ENCODE peak calls at places on chromosome 11, in six cellular contexts. D is adrenal gland, U is cardiac muscle cell, Y is astrocyte, L is upper lobe of right lung, V is uterus. I is an unnamed sample.

GRCh38 chr11:76560219-76560618 is 110.3 kb downstream of the LRRC32 start:
- DNase-seq in U (no peak), L (no peak), Y (no peak), V (no peak), D (no peak), I (no peak)

GRCh38 chr11:128632151-128632791 is 44.9 kb upstream of the ETS1 start:
- DNase-seq in V (no peak), D (no peak), Y (peak; percentile 46), U (peak; percentile 65), L (no peak), I (no peak)

GRCh38 chr11:132655187-132655855 is 877.0 kb downstream of the OPCML start:
- DNase-seq in V (no peak), Y (peak; percentile 42), L (no peak), D (no peak), U (no peak), I (no peak)

GRCh38 chr11:34284836-34285235 is 73.0 kb downstream of the ABTB2 start:
- DNase-seq in L (no peak), U (no peak), Y (no peak), V (no peak), D (no peak), I (no peak)

GRCh38 chr11:92286718-92287117 is 62.1 kb downstream of the FAT3 start:
- DNase-seq in L (no peak), U (no peak), D (no peak), V (no peak), Y (no peak), I (no peak)

GRCh38 chr11:66334605-66335442 is 1.4 kb downstream of the RIN1 start:
- DNase-seq in V (no peak), D (peak; percentile 21), Y (no peak), L (peak; percentile 60), U (no peak), I (no peak)

GRCh38 chr11:2577071-2578005 is 122.5 kb downstream of the KCNQ1OT1 start:
- DNase-seq in D (peak; percentile 12), U (peak; percentile 35), Y (no peak), L (peak; percentile 61), V (peak; percentile 10), I (peak; percentile 11)

GRCh38 chr11:64745219-64745522 is 1.2 kb upstream of the RASGRP2 start:
- DNase-seq in D (no peak), U (peak; percentile 44), V (peak; percentile 67), Y (no peak), L (peak; percentile 89), I (peak; percentile 88)

GRCh38 chr11:85180528-85180927 is 446.6 kb downstream of the DLG2 start:
- DNase-seq in Y (no peak), D (no peak), L (no peak), V (no peak), U (no peak), I (no peak)

GRCh38 chr11:112469376-112469775 is 208.7 kb upstream of the PLET1 start:
- DNase-seq in D (no peak), V (no peak), U (peak; percentile 64), L (no peak), Y (no peak), I (no peak)

GRCh38 chr11:67400251-67400941 is 1.3 kb downstream of the PPP1CA start:
- DNase-seq in L (no peak), U (no peak), V (no peak), D (no peak), Y (no peak), I (no peak)

GRCh38 chr11:115324569-115325432 is 179.4 kb downstream of the CADM1 start:
- DNase-seq in U (peak; percentile 74), Y (peak; percentile 66), D (peak; percentile 33), L (no peak), V (peak; percentile 18), I (no peak)

GRCh38 chr11:64312947-64313346 is 4.4 kb downstream of the TRMT112 start:
- DNase-seq in D (no peak), V (no peak), Y (no peak), L (no peak), U (no peak), I (no peak)

GRCh38 chr11:11814614-11815452 is 26.9 kb upstream of the USP47 start:
- DNase-seq in L (no peak), V (no peak), Y (no peak), U (no peak), D (no peak), I (no peak)

GRCh38 chr11:2714871-2715270 is 15.1 kb upstream of the KCNQ1OT1 start:
- DNase-seq in U (no peak), D (no peak), L (no peak), V (no peak), Y (no peak), I (no peak)

GRCh38 chr11:68051191-68052136 is 12.6 kb downstream of the TCIRG1 start:
- DNase-seq in U (no peak), L (peak; percentile 62), D (no peak), V (peak; percentile 15), Y (no peak), I (no peak)

GRCh38 chr11:48036466-48036865 is 56.1 kb downstream of the PTPRJ start:
- DNase-seq in D (no peak), V (no peak), L (no peak), Y (peak; percentile 62), U (no peak), I (no peak)

GRCh38 chr11:119094816-119095065 is 6.9 kb downstream of the DPAGT1 start:
- DNase-seq in Y (peak; percentile 75), U (peak; percentile 86), V (peak; percentile 82), D (peak; percentile 81), L (peak; percentile 94), I (peak; percentile 85)

GRCh38 chr11:93585758-93586157 is 42.6 kb upstream of the SMCO4 start:
- DNase-seq in U (no peak), D (no peak), V (no peak), L (no peak), Y (peak; percentile 69), I (no peak)

GRCh38 chr11:119671561-119672015 is 57.4 kb downstream of the NECTIN1 start:
- DNase-seq in Y (peak; percentile 10), L (no peak), D (no peak), U (no peak), V (no peak), I (peak; percentile 56)

GRCh38 chr11:17117262-17117661 is 39.8 kb upstream of the RPS13 start:
- DNase-seq in L (no peak), Y (no peak), U (no peak), D (no peak), V (no peak), I (no peak)

GRCh38 chr11:69641681-69642548 is 959 bp downstream of the CCND1 start:
- DNase-seq in D (no peak), Y (no peak), V (no peak), U (no peak), L (peak; percentile 66), I (no peak)

GRCh38 chr11:66857234-66857926 is 516 bp downstream of the LRFN4 start:
- DNase-seq in Y (no peak), L (no peak), U (no peak), D (no peak), V (no peak), I (no peak)

GRCh38 chr11:68214173-68215086 is 1.3 kb upstream of the KMT5B start:
- DNase-seq in Y (no peak), D (peak; percentile 31), U (peak; percentile 25), L (peak; percentile 76), V (peak; percentile 26), I (no peak)

GRCh38 chr11:117074122-117074521 is 24.1 kb downstream of the SIK3 start:
- DNase-seq in Y (no peak), D (no peak), U (no peak), V (no peak), L (no peak), I (no peak)
- H3K4me1 ChIP-seq in Y (peaks cover 12% of the 10 kb centered on the region), D (peaks cover 33% of the 10 kb centered on the region), U (peaks cover 26% of the 10 kb centered on the region), V (no peaks in the 10 kb centered on the region), L (peaks cover 54% of the 10 kb centered on the region), I (peaks cover 81% of the 10 kb centered on the region)

GRCh38 chr11:58811499-58811898 is 33.0 kb downstream of the GLYATL2 start:
- DNase-seq in U (no peak), Y (no peak), V (no peak), D (no peak), L (no peak), I (no peak)
- H3K9me3 ChIP-seq in U (no peaks in the 10 kb centered on the region), Y (peaks cover 2% of the 10 kb centered on the region), V (no peaks in the 10 kb centered on the region), D (peaks cover 5% of the 10 kb centered on the region), L (peaks cover 3% of the 10 kb centered on the region), I (peaks cover 50% of the 10 kb centered on the region)

DNA sequence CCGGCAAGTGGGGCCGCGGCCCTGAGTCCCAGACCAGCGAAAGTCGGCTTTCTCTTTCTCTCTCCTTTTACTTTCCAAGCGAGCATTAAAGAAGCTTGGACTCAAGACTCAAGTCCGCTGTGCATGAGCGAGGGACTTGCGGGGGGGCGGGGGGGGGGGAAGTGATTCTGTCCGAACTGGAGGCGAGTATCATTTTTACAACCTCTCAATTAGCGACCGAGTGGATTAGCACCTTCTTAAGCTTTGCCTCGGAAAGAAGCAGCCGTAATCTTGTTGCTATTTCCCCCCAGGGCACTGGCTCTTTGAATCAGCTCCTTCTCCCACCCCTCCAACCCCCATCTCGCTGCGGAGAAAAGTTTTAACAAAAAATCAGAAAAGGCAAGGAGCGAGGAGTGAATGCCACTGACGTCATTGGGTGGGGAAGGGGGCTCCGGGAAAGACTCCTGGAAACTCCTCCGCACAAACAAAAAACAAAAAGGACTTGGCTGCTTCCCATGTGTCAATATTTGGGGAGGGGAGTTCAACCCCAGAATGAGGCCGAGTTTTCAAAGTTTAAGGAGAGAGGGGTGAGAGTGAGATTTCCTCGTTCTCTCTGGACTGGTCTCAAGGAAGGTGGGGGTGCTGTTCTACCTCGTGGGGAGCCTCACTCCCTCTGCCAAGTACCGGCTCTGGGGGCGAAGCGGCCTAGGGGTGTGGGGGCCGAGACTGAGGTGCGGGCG is 2.3 kb upstream of the PAX6 start:
- DNase-seq in Y (peak; percentile 38), V (no peak), L (no peak), U (no peak), D (no peak), I (no peak)
- H3K4me1 ChIP-seq in Y (peaks cover 24% of the 10 kb centered on the region), V (peaks cover 53% of the 10 kb centered on the region), L (peaks cover 73% of the 10 kb centered on the region), U (peaks cover 12% of the 10 kb centered on the region), D (peaks cover 22% of the 10 kb centered on the region), I (peaks cover 92% of the 10 kb centered on the region)

GRCh38 chr11:12886508-12886907 is 122.6 kb upstream of the RASSF10 start:
- DNase-seq in L (no peak), U (no peak), Y (no peak), V (no peak), D (no peak), I (no peak)

GRCh38 chr11:12884751-12885318 is 124.3 kb upstream of the RASSF10 start:
- DNase-seq in V (no peak), Y (no peak), L (no peak), U (no peak), D (no peak), I (no peak)

GRCh38 chr11:12882670-12883069 is 126.4 kb upstream of the RASSF10 start:
- DNase-seq in L (no peak), U (no peak), D (no peak), Y (no peak), V (no peak), I (no peak)

GRCh38 chr11:12888525-12889158 is 120.5 kb upstream of the RASSF10 start:
- DNase-seq in L (peak; percentile 85), Y (peak; percentile 84), V (peak; percentile 93), D (peak; percentile 81), U (peak; percentile 86), I (peak; percentile 86)

DNA sequence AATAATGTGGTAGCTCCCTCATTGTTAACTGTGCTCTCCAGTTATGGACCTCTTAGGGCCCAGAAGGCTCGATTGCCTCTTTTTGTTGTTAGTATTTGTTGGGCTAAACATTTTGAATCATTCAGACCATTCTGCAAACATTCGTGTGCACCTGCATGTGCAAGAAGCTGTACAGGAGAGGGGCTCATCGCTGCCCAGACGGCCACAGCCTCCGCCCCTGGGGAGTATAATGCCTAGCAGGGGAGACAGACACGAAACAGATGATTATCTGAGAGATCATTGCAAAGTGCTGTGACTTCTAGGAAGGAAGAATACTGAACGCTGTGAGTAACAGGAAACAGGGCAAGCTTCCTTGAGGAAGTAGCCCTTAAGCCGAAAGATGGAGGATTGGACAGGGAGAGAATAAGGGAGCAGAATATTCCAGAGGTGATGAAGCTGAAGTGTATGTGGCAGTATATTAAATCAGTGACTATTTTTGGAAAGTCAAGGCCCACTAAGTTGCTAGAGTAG is 123.3 kb upstream of the RASSF10 start:
- DNase-seq in D (no peak), L (no peak), V (no peak), U (no peak), Y (no peak), I (no peak)
- H3K9me3 ChIP-seq in D (no peaks in the 10 kb centered on the region), L (no peaks in the 10 kb centered on the region), V (no peaks in the 10 kb centered on the region), U (no peaks in the 10 kb centered on the region), Y (no peaks in the 10 kb centered on the region), I (no peaks in the 10 kb centered on the region)

I was measured in left ventricle myocardium inferior.